ENCODE peak calls at places on chromosomes 5 and 9, in five cellular contexts. W is HCT116, C is OCI-LY7, K is activated B cell treated with CpG ODN at 0.5 μM for 24 hours, L is psoas muscle. Q is an unnamed sample.

GRCh38 chr9:2493106-2493505 is 128.5 kb upstream of the VLDLR start:
- DNase-seq in W (no peak), C (no peak), K (no peak), L (no peak), Q (no peak)

GRCh38 chr5:3827624-3828023 is 232.0 kb downstream of the IRX1 start:
- DNase-seq in W (no peak), C (no peak), K (no peak), L (no peak), Q (no peak)

GRCh38 chr5:98031496-98031895 is 742.0 kb upstream of the RGMB start:
- DNase-seq in W (no peak), C (no peak), K (no peak), L (no peak), Q (no peak)

GRCh38 chr5:74762599-74762998 is 4.3 kb downstream of the GFM2 start:
- DNase-seq in W (peak), C (no peak), K (no peak), L (no peak), Q (no peak)

GRCh38 chr5:3182477-3182876 is 413.2 kb upstream of the IRX1 start:
- DNase-seq in W (no peak), C (no peak), K (no peak), L (no peak), Q (no peak)

GRCh38 chr9:133160742-133161541 is 2.8 kb downstream of the GBGT1 start:
- DNase-seq in W (peak), C (peak), K (no peak), L (peak), Q (peak)

GRCh38 chr5:124963236-124963929 is 216.9 kb upstream of the ZNF608 start:
- DNase-seq in W (no peak), C (no peak), K (no peak), L (no peak), Q (no peak)

GRCh38 chr9:130894546-130894945 is 2.1 kb downstream of the QRFP start:
- DNase-seq in W (no peak), C (no peak), K (no peak), L (no peak), Q (no peak)

GRCh38 chr5:142098275-142098674 is 10.3 kb upstream of the NDFIP1 start:
- DNase-seq in W (no peak), C (no peak), K (no peak), L (no peak), Q (no peak)

GRCh38 chr5:115333164-115333563 is 36.7 kb upstream of the CCDC112 start:
- DNase-seq in W (no peak), C (no peak), K (no peak), L (no peak), Q (no peak)

GRCh38 chr5:61617039-61617438 is 285.0 kb downstream of the ZSWIM6 start:
- DNase-seq in W (no peak), C (no peak), K (no peak), L (no peak), Q (no peak)

GRCh38 chr5:61618577-61618976 is 286.5 kb downstream of the ZSWIM6 start:
- DNase-seq in W (no peak), C (no peak), K (no peak), L (no peak), Q (no peak)

GRCh38 chr5:61619289-61619688 is 287.2 kb downstream of the ZSWIM6 start:
- DNase-seq in W (no peak), C (no peak), K (no peak), L (no peak), Q (no peak)

GRCh38 chr5:61619777-61620518 is 287.9 kb downstream of the ZSWIM6 start:
- DNase-seq in W (no peak), C (no peak), K (no peak), L (no peak), Q (no peak)

GRCh38 chr5:61617995-61618525 is 286.0 kb downstream of the ZSWIM6 start:
- DNase-seq in W (no peak), C (no peak), K (no peak), L (no peak), Q (no peak)
- TF ChIP-seq CTCF in W (no peak), C (no peak), K (no peak), L (no peak), Q (no peak)

GRCh38 chr9:121929893-121930875 is 162.9 kb downstream of the TTLL11 start:
- DNase-seq in W (peak), C (no peak), K (no peak), L (no peak), Q (no peak)
- TF ChIP-seq CTCF in W (peak), C (peak), K (no peak), L (no peak), Q (peak)

DNA sequence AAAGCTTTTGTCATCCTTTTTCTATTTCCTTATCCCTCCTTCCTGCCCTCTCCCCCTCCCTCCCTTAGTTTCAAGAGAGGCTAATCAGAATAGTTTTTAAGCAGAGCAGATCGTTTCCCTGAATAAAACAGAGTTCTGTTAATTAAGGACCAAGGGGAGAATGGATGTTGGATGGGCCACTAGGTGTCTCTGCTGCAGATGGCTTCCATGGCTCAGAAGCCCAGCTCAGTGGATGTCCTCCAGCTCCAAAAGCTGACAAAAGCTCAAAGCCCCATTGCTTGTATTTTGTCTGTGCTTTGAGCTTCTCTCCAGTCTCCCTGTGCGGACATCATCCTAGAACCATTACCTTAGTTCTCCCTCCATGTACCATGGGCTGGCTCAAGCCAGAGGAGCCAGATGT is 21.0 kb upstream of the NPR3 start:
- DNase-seq in W (no peak), C (peak), K (no peak), L (no peak), Q (no peak)
- TF ChIP-seq CTCF in W (no peak), C (peak), K (no peak), L (peak), Q (no peak)

DNA sequence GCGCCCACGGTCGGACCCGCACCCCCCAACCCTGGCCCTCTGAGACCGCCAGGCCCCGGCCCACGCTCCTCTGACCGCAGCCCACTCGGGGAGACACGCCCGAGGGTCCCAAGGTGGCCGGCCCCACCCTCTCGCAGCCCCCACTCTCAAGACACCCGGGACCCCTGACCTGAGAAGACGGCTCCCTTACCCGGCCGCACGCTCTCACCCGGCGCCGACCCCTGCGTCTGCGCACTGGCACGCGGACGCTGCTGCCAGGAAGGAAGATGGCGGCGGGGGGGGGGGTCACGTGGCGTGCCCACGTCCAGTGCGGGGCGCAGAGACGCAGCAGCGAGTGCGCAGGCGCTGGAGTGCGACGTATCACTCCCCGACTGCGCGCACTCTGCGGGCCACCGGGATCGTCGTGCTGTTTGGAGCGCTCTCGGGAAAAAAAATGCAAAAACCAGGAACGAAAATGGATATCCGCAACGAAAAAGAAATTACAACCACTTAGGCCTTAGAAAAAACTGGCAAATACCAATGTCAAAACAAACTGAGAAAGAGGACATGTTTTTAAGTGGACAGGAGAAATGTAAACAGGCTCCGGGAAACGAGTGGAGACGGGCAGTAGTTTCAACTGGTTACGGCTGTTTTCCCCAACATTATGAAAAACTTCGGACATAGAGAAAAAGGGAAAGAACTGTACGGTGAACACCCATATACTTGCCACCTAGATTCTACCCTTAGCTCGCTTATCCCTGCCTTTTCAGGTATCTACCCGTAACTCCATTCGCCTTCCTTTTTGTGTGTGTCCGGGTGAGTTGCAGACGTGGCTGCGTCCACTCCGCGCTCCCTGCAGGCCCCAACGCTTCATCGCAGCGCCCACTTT is at the start of gene MRPL36:
- DNase-seq in W (peak), C (peak), K (peak), L (peak), Q (peak)
- TF ChIP-seq CTCF in W (no peak), C (no peak), K (no peak), L (no peak), Q (no peak)

DNA sequence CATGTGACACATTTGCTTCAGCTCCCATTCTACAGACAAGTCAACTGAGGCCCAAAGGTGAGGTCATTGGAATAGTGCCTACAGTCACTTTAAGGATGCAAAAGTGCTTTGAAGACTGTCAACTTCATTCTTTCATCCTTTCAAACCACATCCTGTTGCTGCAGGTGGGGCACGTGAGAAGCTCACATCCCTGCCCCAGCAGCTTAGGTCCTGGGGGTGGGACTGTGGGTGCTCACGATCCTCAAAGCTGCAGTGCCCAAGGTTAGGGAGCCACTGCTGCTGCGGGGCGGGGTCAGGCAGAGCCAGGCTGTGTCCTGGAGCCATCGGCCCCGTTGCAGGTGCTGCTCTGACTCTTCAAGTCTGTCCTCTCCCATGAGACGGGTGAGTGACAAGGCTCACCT is 57.9 kb upstream of the IER5L start:
- DNase-seq in W (no peak), C (peak), K (no peak), L (peak), Q (no peak)
- TF ChIP-seq CTCF in W (no peak), C (no peak), K (no peak), L (no peak), Q (no peak)

GRCh38 chr9:18791074-18791473 is 241.9 kb downstream of the SAXO1 start:
- DNase-seq in W (peak), C (peak), K (no peak), L (no peak), Q (no peak)
- TF ChIP-seq CTCF in W (peak), C (peak), K (no peak), L (no peak), Q (peak)